ENCODE peak calls at places on chromosomes 12 and 14, in seven cellular contexts. L, T, U, V, C, I and X are unnamed samples.

GRCh38 chr14:93032301-93032929 is 83.3 kb downstream of the ITPK1 start:
- DNase-seq in T (no peak), V (no peak), U (no peak), L (no peak), C (no peak), I (no peak), X (no peak)

GRCh38 chr12:101924647-101925046 is 47.3 kb downstream of the DRAM1 start:
- DNase-seq in C (no peak), V (no peak), I (no peak), T (no peak), U (no peak), L (no peak), X (no peak)

GRCh38 chr12:53219116-53219955 is 12.3 kb upstream of the ITGB7 start:
- DNase-seq in I (no peak), L (peak; percentile 58), C (no peak), T (peak; percentile 66), U (peak; percentile 69), V (peak; percentile 47), X (peak; percentile 60)

GRCh38 chr12:70248916-70249315 is 5.7 kb downstream of the CNOT2 start:
- DNase-seq in C (no peak), T (no peak), I (no peak), L (no peak), U (no peak), V (no peak), X (peak; percentile 28)

GRCh38 chr14:77868552-77869300 is 68.8 kb downstream of the ADCK1 start:
- DNase-seq in C (no peak), T (no peak), I (no peak), L (no peak), U (no peak), V (no peak), X (no peak)

GRCh38 chr14:100304825-100305445 is 1.3 kb downstream of the SLC25A29 start:
- DNase-seq in I (no peak), L (peak; percentile 69), C (no peak), U (peak; percentile 54), V (peak; percentile 40), T (no peak), X (peak; percentile 46)

GRCh38 chr14:28653521-28653920 is 113.1 kb upstream of the FOXG1 start:
- DNase-seq in U (no peak), V (peak; percentile 98), C (no peak), T (no peak), I (no peak), L (no peak), X (no peak)

GRCh38 chr12:58171914-58172313 is 230.5 kb downstream of the ATP23 start:
- DNase-seq in L (peak; percentile 81), I (no peak), C (no peak), V (no peak), U (no peak), T (no peak), X (peak; percentile 79)

GRCh38 chr12:26520154-26520553 is 312.8 kb downstream of the ITPR2 start:
- DNase-seq in I (no peak), L (no peak), V (no peak), U (no peak), T (no peak), C (no peak), X (no peak)

GRCh38 chr12:85835417-85835809 is 796 bp downstream of the RASSF9 start:
- DNase-seq in I (no peak), U (no peak), C (no peak), V (peak; percentile 18), T (no peak), L (no peak), X (no peak)

GRCh38 chr12:120468271-120468845 is 1.2 kb downstream of the SRSF9 start:
- DNase-seq in T (peak; percentile 34), V (peak; percentile 51), C (peak; percentile 55), I (no peak), U (peak; percentile 30), L (peak; percentile 27), X (peak; percentile 76)

GRCh38 chr14:75835156-75836141 is 146.3 kb downstream of the TGFB3 start:
- DNase-seq in V (no peak), C (no peak), L (no peak), I (no peak), U (no peak), T (no peak), X (no peak)

GRCh38 chr12:127304751-127305725 is 961.9 kb upstream of the TMEM132C start:
- DNase-seq in V (no peak), C (no peak), U (no peak), T (no peak), L (no peak), I (no peak), X (no peak)

GRCh38 chr12:115984607-115985006 is 292.9 kb downstream of the MED13L start:
- DNase-seq in C (no peak), U (no peak), L (no peak), T (no peak), I (no peak), V (no peak), X (no peak)

GRCh38 chr12:109533487-109533740 is 39.9 kb downstream of the MMAB start:
- DNase-seq in C (no peak), V (no peak), L (no peak), I (no peak), T (no peak), U (no peak), X (no peak)

GRCh38 chr12:109670647-109671046 is 43.0 kb upstream of the FAM222A start:
- DNase-seq in L (no peak), U (no peak), T (no peak), I (no peak), V (no peak), C (no peak), X (no peak)

GRCh38 chr12:32671930-32672785 is 6.9 kb upstream of the DNM1L start:
- DNase-seq in I (no peak), T (peak; percentile 66), C (peak; percentile 53), U (peak; percentile 53), V (peak; percentile 37), L (peak; percentile 70), X (peak; percentile 90)

GRCh38 chr12:5586201-5586600 is 154.3 kb downstream of the NTF3 start:
- DNase-seq in I (no peak), V (no peak), L (peak; percentile 24), U (no peak), T (no peak), C (no peak), X (no peak)

GRCh38 chr12:14629832-14630688 is 62.4 kb upstream of the PLBD1 start:
- DNase-seq in I (peak; percentile 63), U (peak; percentile 65), T (peak; percentile 50), V (peak; percentile 56), L (peak; percentile 93), C (peak; percentile 77), X (peak; percentile 87)

GRCh38 chr12:86256169-86256568 is at the start of gene MGAT4C:
- DNase-seq in U (no peak), L (no peak), C (no peak), T (no peak), V (no peak), I (no peak), X (no peak)

GRCh38 chr14:72678360-72678759 is 215.5 kb downstream of the DPF3 start:
- DNase-seq in U (no peak), T (no peak), I (no peak), C (no peak), L (no peak), V (no peak), X (peak; percentile 69)

GRCh38 chr14:75242546-75243273 is 35.9 kb upstream of the FOS start:
- DNase-seq in U (peak; percentile 41), I (no peak), T (no peak), L (peak; percentile 63), V (peak; percentile 84), C (no peak), X (peak; percentile 84)

GRCh38 chr14:77314539-77314938 is 6.1 kb downstream of the POMT2 start:
- DNase-seq in L (no peak), I (no peak), V (no peak), C (no peak), U (no peak), T (no peak), X (no peak)

GRCh38 chr14:96184737-96185136 is 19.9 kb upstream of the BDKRB2 start:
- DNase-seq in V (no peak), C (no peak), I (no peak), U (no peak), T (no peak), L (no peak), X (no peak)

GRCh38 chr14:65966188-65966587 is 520.0 kb upstream of the CCDC196 start:
- DNase-seq in L (no peak), C (no peak), V (no peak), U (no peak), T (no peak), I (no peak), X (no peak)
- TF ChIP-seq CTCF in L (no peak), C (no peak), V (no peak), U (no peak), T (no peak), I (no peak), X (no peak)

DNA sequence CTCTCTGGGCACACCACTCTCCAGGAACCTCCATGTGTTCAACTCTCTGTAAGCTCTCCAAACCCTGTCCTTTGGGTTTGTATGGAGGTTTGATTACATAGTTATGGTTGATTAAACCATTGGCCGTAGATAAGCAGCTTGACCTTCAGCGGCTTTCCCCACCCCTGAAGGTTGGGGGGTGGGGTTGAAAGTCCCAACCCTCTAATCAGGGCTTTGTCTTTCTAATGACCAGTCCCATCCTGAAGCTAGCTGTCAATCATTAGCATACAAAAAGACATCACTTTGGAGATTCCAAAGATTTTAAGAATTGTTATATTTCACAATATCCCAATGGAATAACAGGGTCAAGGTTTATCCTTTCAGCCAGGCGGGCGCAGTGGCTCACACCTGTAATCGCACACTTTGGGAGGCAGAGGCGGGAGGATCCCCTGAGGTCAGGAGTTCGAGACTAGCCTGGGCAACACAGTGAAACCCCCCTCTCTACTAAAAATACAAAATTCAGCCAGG is 8.4 kb downstream of the FAM186A start:
- DNase-seq in L (no peak), U (no peak), I (no peak), V (no peak), T (no peak), C (no peak), X (no peak)
- TF ChIP-seq CTCF in L (no peak), U (no peak), I (no peak), V (no peak), T (no peak), C (no peak), X (no peak)

DNA sequence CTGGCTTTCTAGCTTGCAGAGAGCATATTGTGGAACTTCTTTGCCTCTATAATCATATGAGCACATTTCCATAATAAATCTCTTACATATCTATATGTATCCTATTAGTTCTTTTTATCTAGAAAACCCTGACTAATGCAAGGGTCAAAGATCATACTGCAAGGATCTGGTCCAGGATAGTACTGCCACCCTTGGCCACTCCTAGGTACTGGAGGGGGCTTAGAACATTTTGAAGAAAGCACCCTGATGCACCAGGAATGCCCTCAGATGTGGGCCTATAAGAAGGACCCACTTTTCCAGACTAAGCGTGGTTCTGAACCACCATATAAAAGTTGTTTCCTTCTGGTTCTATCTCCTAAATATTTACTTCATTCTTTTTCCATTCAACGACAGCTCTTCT is 14.6 kb downstream of the ATXN7L3B start:
- DNase-seq in U (no peak), T (no peak), V (no peak), L (no peak), I (no peak), C (no peak), X (peak; percentile 5)
- TF ChIP-seq CTCF in U (no peak), T (no peak), V (no peak), L (no peak), I (no peak), C (no peak), X (peak; percentile 24)

DNA sequence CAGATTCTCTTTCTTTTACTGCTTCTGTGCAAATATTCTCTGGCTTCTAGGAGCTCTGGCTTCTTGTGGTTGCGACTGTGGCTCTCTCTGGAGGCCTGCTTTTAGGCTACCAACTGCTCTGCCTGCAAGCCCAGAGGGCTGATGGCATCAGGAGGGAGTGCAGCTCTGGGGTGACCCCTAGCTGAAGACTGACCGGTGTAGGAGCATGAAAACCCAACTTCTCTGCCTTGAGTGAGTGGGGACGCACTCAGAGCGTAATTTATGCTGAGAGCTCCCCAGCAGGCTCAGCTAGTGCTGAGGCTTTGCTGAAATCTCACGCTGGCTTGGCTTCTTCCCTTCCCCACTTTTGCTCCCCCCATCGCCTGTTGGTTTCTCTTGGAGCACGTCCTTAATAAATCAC is 29.9 kb upstream of the RBM19 start:
- DNase-seq in U (no peak), I (no peak), C (no peak), L (no peak), V (no peak), T (no peak), X (no peak)
- TF ChIP-seq CTCF in U (no peak), I (no peak), C (no peak), L (no peak), V (no peak), T (no peak), X (peak; percentile 6)